ENCODE peak calls at places on chromosomes 11 and 22, in five cellular contexts. One of them, this sample, is unnamed.

GRCh38 chr11:74205181-74205580 is 34.1 kb downstream of the PPME1 start:
- DNase-seq in heart right ventricle: no peak
- DNase-seq in MM.1S: no peak
- DNase-seq in HFF-Myc: no peak
- DNase-seq in AG10803: no peak
- DNase-seq in this sample: no peak

GRCh38 chr22:47663615-47664605 is 901.5 kb downstream of the TBC1D22A start:
- DNase-seq in MM.1S: no peak
- DNase-seq in heart right ventricle: no peak
- DNase-seq in HFF-Myc: no peak
- DNase-seq in AG10803: no peak
- DNase-seq in this sample: no peak

GRCh38 chr11:120618399-120618798 is 106.9 kb downstream of the GRIK4 start:
- DNase-seq in AG10803: no peak
- DNase-seq in MM.1S: no peak
- DNase-seq in HFF-Myc: no peak
- DNase-seq in heart right ventricle: no peak
- DNase-seq in this sample: no peak

GRCh38 chr11:33620423-33621120 is 80.1 kb downstream of the C11orf91 start:
- DNase-seq in HFF-Myc: no peak
- DNase-seq in heart right ventricle: no peak
- DNase-seq in MM.1S: no peak
- DNase-seq in AG10803: peak; percentile 49
- DNase-seq in this sample: no peak

GRCh38 chr11:48066881-48067800 is 86.8 kb downstream of the PTPRJ start:
- DNase-seq in MM.1S: no peak
- DNase-seq in heart right ventricle: no peak
- DNase-seq in HFF-Myc: no peak
- DNase-seq in AG10803: no peak
- DNase-seq in this sample: no peak

GRCh38 chr11:55895216-55895615 is 12.1 kb downstream of the TRIM51 start:
- DNase-seq in heart right ventricle: no peak
- DNase-seq in HFF-Myc: no peak
- DNase-seq in MM.1S: no peak
- DNase-seq in AG10803: no peak
- DNase-seq in this sample: no peak

GRCh38 chr11:69310351-69310750 is 16.4 kb downstream of the MYEOV start:
- DNase-seq in AG10803: no peak
- DNase-seq in HFF-Myc: no peak
- DNase-seq in heart right ventricle: no peak
- DNase-seq in MM.1S: no peak
- DNase-seq in this sample: no peak

GRCh38 chr22:48096846-48097665 is 1334.6 kb downstream of the TBC1D22A start:
- DNase-seq in heart right ventricle: no peak
- DNase-seq in AG10803: no peak
- DNase-seq in MM.1S: peak; percentile 73
- DNase-seq in HFF-Myc: no peak
- DNase-seq in this sample: no peak

GRCh38 chr11:22193348-22194051 is 615 bp downstream of the ANO5 start:
- DNase-seq in heart right ventricle: peak; percentile 13
- DNase-seq in MM.1S: peak; percentile 28
- DNase-seq in HFF-Myc: no peak
- DNase-seq in AG10803: no peak
- DNase-seq in this sample: peak; percentile 31

GRCh38 chr11:120555433-120555773 is 43.9 kb downstream of the GRIK4 start:
- DNase-seq in AG10803: no peak
- DNase-seq in HFF-Myc: no peak
- DNase-seq in MM.1S: no peak
- DNase-seq in heart right ventricle: no peak
- DNase-seq in this sample: no peak

GRCh38 chr22:46754110-46754799 is 8.2 kb upstream of the TBC1D22A start:
- DNase-seq in heart right ventricle: peak; percentile 96
- DNase-seq in HFF-Myc: peak; percentile 94
- DNase-seq in MM.1S: no peak
- DNase-seq in AG10803: peak; percentile 98
- DNase-seq in this sample: peak; percentile 91

GRCh38 chr22:44889233-44889878 is 120.4 kb downstream of the PHF21B start:
- DNase-seq in AG10803: no peak
- DNase-seq in heart right ventricle: no peak
- DNase-seq in HFF-Myc: peak; percentile 6
- DNase-seq in MM.1S: no peak
- DNase-seq in this sample: no peak

GRCh38 chr22:19253143-19253542 is 38.4 kb downstream of the CLTCL1 start:
- DNase-seq in AG10803: no peak
- DNase-seq in MM.1S: no peak
- DNase-seq in heart right ventricle: no peak
- DNase-seq in HFF-Myc: no peak
- DNase-seq in this sample: no peak

GRCh38 chr11:110023711-110024110 is 69.5 kb upstream of the ZC3H12C start:
- DNase-seq in AG10803: no peak
- DNase-seq in MM.1S: no peak
- DNase-seq in HFF-Myc: no peak
- DNase-seq in heart right ventricle: no peak
- DNase-seq in this sample: no peak

GRCh38 chr11:35826949-35827348 is 116.9 kb upstream of the LDLRAD3 start:
- DNase-seq in HFF-Myc: no peak
- DNase-seq in MM.1S: no peak
- DNase-seq in AG10803: no peak
- DNase-seq in heart right ventricle: no peak
- DNase-seq in this sample: no peak

GRCh38 chr11:47387944-47388696 is 9.8 kb upstream of the SPI1 start:
- DNase-seq in heart right ventricle: no peak
- DNase-seq in AG10803: no peak
- DNase-seq in MM.1S: no peak
- DNase-seq in HFF-Myc: no peak
- DNase-seq in this sample: peak; percentile 67

GRCh38 chr11:61882879-61883278 is 8.5 kb downstream of the FADS3 start:
- DNase-seq in HFF-Myc: no peak
- DNase-seq in MM.1S: no peak
- DNase-seq in heart right ventricle: no peak
- DNase-seq in AG10803: no peak
- DNase-seq in this sample: no peak

GRCh38 chr11:18791175-18792065 is at the start of gene PTPN5:
- DNase-seq in MM.1S: no peak
- DNase-seq in HFF-Myc: no peak
- DNase-seq in heart right ventricle: no peak
- DNase-seq in AG10803: no peak
- DNase-seq in this sample: no peak

GRCh38 chr11:2158291-2158737 is 2.7 kb downstream of the INS start:
- DNase-seq in HFF-Myc: no peak
- DNase-seq in MM.1S: no peak
- DNase-seq in AG10803: no peak
- DNase-seq in heart right ventricle: no peak
- DNase-seq in this sample: no peak

GRCh38 chr22:47376322-47376700 is 613.9 kb downstream of the TBC1D22A start:
- DNase-seq in MM.1S: no peak
- DNase-seq in heart right ventricle: no peak
- DNase-seq in HFF-Myc: no peak
- DNase-seq in AG10803: no peak
- DNase-seq in this sample: no peak

GRCh38 chr11:69674267-69674885 is 777 bp downstream of the LTO1 start:
- DNase-seq in HFF-Myc: no peak
- DNase-seq in AG10803: peak; percentile 76
- DNase-seq in heart right ventricle: no peak
- DNase-seq in MM.1S: no peak
- DNase-seq in this sample: peak; percentile 47

GRCh38 chr11:8733847-8734246 is 51.3 kb downstream of the RPL27A start:
- DNase-seq in MM.1S: no peak
- DNase-seq in HFF-Myc: no peak
- DNase-seq in AG10803: no peak
- DNase-seq in heart right ventricle: no peak
- DNase-seq in this sample: no peak

GRCh38 chr11:71342951-71343827 is 90.8 kb upstream of the SHANK2 start:
- DNase-seq in AG10803: peak; percentile 11
- DNase-seq in MM.1S: no peak
- DNase-seq in HFF-Myc: no peak
- DNase-seq in heart right ventricle: no peak
- DNase-seq in this sample: no peak

GRCh38 chr11:978781-979180 is 53.1 kb downstream of the AP2A2 start:
- DNase-seq in MM.1S: no peak
- DNase-seq in heart right ventricle: no peak
- DNase-seq in HFF-Myc: no peak
- DNase-seq in AG10803: no peak
- DNase-seq in this sample: no peak

GRCh38 chr11:976431-977160 is 50.9 kb downstream of the AP2A2 start:
- DNase-seq in HFF-Myc: no peak
- DNase-seq in heart right ventricle: no peak
- DNase-seq in AG10803: peak; percentile 86
- DNase-seq in MM.1S: no peak
- DNase-seq in this sample: no peak

GRCh38 chr11:978073-978720 is 52.5 kb downstream of the AP2A2 start:
- DNase-seq in HFF-Myc: no peak
- DNase-seq in heart right ventricle: no peak
- DNase-seq in AG10803: no peak
- DNase-seq in MM.1S: no peak
- DNase-seq in this sample: no peak

GRCh38 chr11:973237-973636 is 47.6 kb downstream of the AP2A2 start:
- DNase-seq in heart right ventricle: no peak
- DNase-seq in MM.1S: no peak
- DNase-seq in HFF-Myc: no peak
- DNase-seq in AG10803: no peak
- DNase-seq in this sample: no peak

DNA sequence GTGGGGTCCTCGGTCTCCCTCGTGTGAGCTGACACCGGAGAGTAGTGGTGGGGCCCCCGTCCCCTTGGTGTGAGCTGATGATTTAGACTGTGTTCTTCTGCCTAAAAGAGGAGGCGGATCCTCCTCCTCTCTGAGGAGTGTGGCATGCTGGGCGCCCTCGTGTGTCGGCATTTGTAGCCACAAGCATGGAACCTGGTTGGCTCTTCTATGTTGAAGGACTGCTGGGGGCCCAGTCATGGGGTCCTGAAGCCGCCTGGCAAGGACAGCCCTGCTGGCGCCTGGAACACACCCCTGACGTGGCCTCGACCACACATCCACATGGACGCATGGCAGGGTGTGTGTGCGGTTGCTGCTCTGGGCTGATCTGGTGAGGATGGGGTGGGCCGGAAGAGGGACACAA is 50.2 kb downstream of the AP2A2 start:
- DNase-seq in MM.1S: no peak
- DNase-seq in heart right ventricle: no peak
- DNase-seq in AG10803: peak; percentile 40
- DNase-seq in HFF-Myc: no peak
- DNase-seq in this sample: no peak
- TF ChIP-seq CTCF in MM.1S: no peak
- TF ChIP-seq CTCF in heart right ventricle: no peak
- TF ChIP-seq CTCF in AG10803: peak; percentile 43
- TF ChIP-seq CTCF in HFF-Myc: no peak
- TF ChIP-seq CTCF in this sample: no peak

GRCh38 chr11:125457814-125458343 is 38.2 kb downstream of the FEZ1 start:
- DNase-seq in heart right ventricle: peak; percentile 66
- DNase-seq in HFF-Myc: no peak
- DNase-seq in AG10803: peak; percentile 75
- DNase-seq in MM.1S: no peak
- DNase-seq in this sample: no peak
- H3K4me3 ChIP-seq in heart right ventricle: peak overlapping the region; percentile 3
- H3K4me3 ChIP-seq in HFF-Myc: no peak overlapping the region
- H3K4me3 ChIP-seq in AG10803: no peak overlapping the region
- H3K4me3 ChIP-seq in MM.1S: no peak overlapping the region
- H3K4me3 ChIP-seq in this sample: no peak overlapping the region

GRCh38 chr11:119295178-119295577 is 21.8 kb downstream of the MCAM start:
- DNase-seq in MM.1S: no peak
- DNase-seq in heart right ventricle: no peak
- DNase-seq in HFF-Myc: no peak
- DNase-seq in AG10803: peak; percentile 64
- DNase-seq in this sample: no peak
- TF ChIP-seq CTCF in MM.1S: peak; percentile 10
- TF ChIP-seq CTCF in heart right ventricle: no peak
- TF ChIP-seq CTCF in HFF-Myc: no peak
- TF ChIP-seq CTCF in AG10803: peak; percentile 21
- TF ChIP-seq CTCF in this sample: no peak

GRCh38 chr11:111378773-111379499 is at the start of gene POU2AF1:
- DNase-seq in MM.1S: peak; percentile 90
- DNase-seq in AG10803: peak; percentile 36
- DNase-seq in HFF-Myc: peak; percentile 62
- DNase-seq in heart right ventricle: no peak
- DNase-seq in this sample: no peak

GRCh38 chr11:111373590-111373989 is 5.5 kb downstream of the POU2AF1 start:
- DNase-seq in MM.1S: peak; percentile 59
- DNase-seq in HFF-Myc: no peak
- DNase-seq in heart right ventricle: no peak
- DNase-seq in AG10803: no peak
- DNase-seq in this sample: no peak

GRCh38 chr11:111378185-111378772 is 796 bp downstream of the POU2AF1 start:
- DNase-seq in MM.1S: peak; percentile 55
- DNase-seq in HFF-Myc: no peak
- DNase-seq in heart right ventricle: no peak
- DNase-seq in AG10803: no peak
- DNase-seq in this sample: no peak

GRCh38 chr11:111379500-111380136 is 543 bp upstream of the POU2AF1 start:
- DNase-seq in MM.1S: peak; percentile 51
- DNase-seq in HFF-Myc: no peak
- DNase-seq in AG10803: no peak
- DNase-seq in heart right ventricle: no peak
- DNase-seq in this sample: no peak

GRCh38 chr11:111376453-111376871 is 2.6 kb downstream of the POU2AF1 start:
- DNase-seq in HFF-Myc: no peak
- DNase-seq in heart right ventricle: no peak
- DNase-seq in AG10803: no peak
- DNase-seq in MM.1S: peak; percentile 79
- DNase-seq in this sample: no peak
- H3K4me3 ChIP-seq in HFF-Myc: no peak overlapping the region
- H3K4me3 ChIP-seq in heart right ventricle: no peak overlapping the region
- H3K4me3 ChIP-seq in AG10803: no peak overlapping the region
- H3K4me3 ChIP-seq in MM.1S: peak overlapping the region; percentile 83
- H3K4me3 ChIP-seq in this sample: no peak overlapping the region

GRCh38 chr11:118435893-118436624 is at the start of gene KMT2A:
- DNase-seq in heart right ventricle: peak; percentile 99
- DNase-seq in MM.1S: peak; percentile 94
- DNase-seq in AG10803: peak; percentile 99
- DNase-seq in HFF-Myc: peak; percentile 78
- DNase-seq in this sample: peak; percentile 96
- TF ChIP-seq CTCF in heart right ventricle: no peak
- TF ChIP-seq CTCF in MM.1S: no peak
- TF ChIP-seq CTCF in AG10803: no peak
- TF ChIP-seq CTCF in HFF-Myc: no peak
- TF ChIP-seq CTCF in this sample: no peak

GRCh38 chr22:26579331-26579886 is 10.5 kb downstream of the TPST2 start:
- DNase-seq in HFF-Myc: no peak
- DNase-seq in heart right ventricle: peak; percentile 15
- DNase-seq in AG10803: no peak
- DNase-seq in MM.1S: peak; percentile 51
- DNase-seq in this sample: peak; percentile 87
- H3K4me3 ChIP-seq in HFF-Myc: no peak overlapping the region
- H3K4me3 ChIP-seq in heart right ventricle: no peak overlapping the region
- H3K4me3 ChIP-seq in AG10803: no peak overlapping the region
- H3K4me3 ChIP-seq in MM.1S: peak overlapping the region; percentile 37
- H3K4me3 ChIP-seq in this sample: no peak overlapping the region

This sample was measured in left lung.